ENCODE peak calls at places on chromosomes 3 and 15, in seven cellular contexts. O is mammary epithelial cell; F is stomach; D is stimulated activated CD8-positive, alpha-beta memory T cell treated with anti-CD3 and anti-CD28 coated beads, Interleukin-2, amount 100 ng/mL, for 1 hour; T is BE2C; S is HFF-Myc; Q is GM12891. P is an unnamed sample.

GRCh38 chr3:129315386-129315991 is 36.8 kb downstream of the HMCES start:
- DNase-seq in D (no peak), T (no peak), F (peak; percentile 44), O (peak; percentile 35), S (no peak), Q (no peak), P (peak; percentile 48)

GRCh38 chr3:62128028-62128427 is 245.3 kb downstream of the FEZF2 start:
- DNase-seq in T (no peak), S (no peak), O (no peak), D (no peak), F (no peak), Q (no peak), P (no peak)

GRCh38 chr3:159765025-159765859 is 223.4 kb upstream of the IL12A start:
- DNase-seq in S (peak; percentile 90), F (peak; percentile 41), O (peak; percentile 98), Q (no peak), D (no peak), T (peak; percentile 90), P (peak; percentile 99)

GRCh38 chr3:40768536-40768935 is 243.8 kb downstream of the ZNF621 start:
- DNase-seq in F (no peak), S (no peak), Q (no peak), D (no peak), O (peak; percentile 39), T (no peak), P (peak; percentile 76)

GRCh38 chr3:167032267-167032876 is 347.7 kb downstream of the ZBBX start:
- DNase-seq in F (no peak), S (no peak), D (no peak), O (peak; percentile 36), T (peak; percentile 14), Q (no peak), P (peak; percentile 52)

GRCh38 chr3:156050918-156051317 is 69.5 kb upstream of the KCNAB1 start:
- DNase-seq in O (peak; percentile 26), Q (no peak), T (no peak), D (no peak), F (no peak), S (peak; percentile 2), P (peak; percentile 55)

GRCh38 chr15:87959658-87960057 is 296.9 kb downstream of the NTRK3 start:
- DNase-seq in Q (no peak), O (no peak), S (no peak), D (no peak), F (no peak), T (no peak), P (no peak)

GRCh38 chr3:122661633-122662032 is 19.0 kb upstream of the PARP14 start:
- DNase-seq in Q (no peak), F (no peak), S (no peak), O (no peak), T (no peak), D (no peak), P (no peak)

GRCh38 chr3:52205727-52206372 is 7.9 kb downstream of the ALAS1 start:
- DNase-seq in S (no peak), T (no peak), F (no peak), D (no peak), O (peak; percentile 70), Q (no peak), P (no peak)

GRCh38 chr15:63888146-63888545 is 54.4 kb upstream of the HERC1 start:
- DNase-seq in O (no peak), F (no peak), S (no peak), D (no peak), T (no peak), Q (no peak), P (no peak)

GRCh38 chr15:41666353-41666920 is 6.2 kb downstream of the MGA start:
- DNase-seq in D (no peak), O (peak; percentile 11), S (no peak), F (no peak), Q (no peak), T (no peak), P (peak; percentile 34)

GRCh38 chr3:46871222-46871621 is 6.3 kb upstream of the PTH1R start:
- DNase-seq in D (no peak), F (no peak), S (no peak), O (no peak), Q (no peak), T (no peak), P (no peak)

GRCh38 chr15:74610302-74610951 is 5.2 kb upstream of the CLK3 start:
- DNase-seq in S (no peak), Q (no peak), T (peak; percentile 89), D (no peak), F (no peak), O (no peak), P (no peak)

GRCh38 chr3:41323860-41324259 is 124.6 kb downstream of the CTNNB1 start:
- DNase-seq in S (no peak), T (no peak), F (no peak), Q (no peak), O (no peak), D (no peak), P (no peak)

GRCh38 chr3:124282751-124283643 is 291.1 kb upstream of the ROPN1 start:
- DNase-seq in Q (no peak), O (no peak), F (no peak), D (no peak), T (no peak), S (no peak), P (no peak)

GRCh38 chr3:49180116-49180515 is 8.7 kb downstream of the KLHDC8B start:
- DNase-seq in D (no peak), O (no peak), S (no peak), F (no peak), Q (no peak), T (no peak), P (no peak)

GRCh38 chr3:102179321-102180290 is 255.2 kb upstream of the ZPLD1 start:
- DNase-seq in O (no peak), D (no peak), S (no peak), T (no peak), Q (no peak), F (no peak), P (peak; percentile 78)

GRCh38 chr3:193665370-193665989 is 72.5 kb downstream of the OPA1 start:
- DNase-seq in Q (no peak), T (no peak), D (no peak), O (peak; percentile 18), S (peak; percentile 4), F (no peak), P (peak; percentile 47)

GRCh38 chr15:70670680-70671079 is 92.7 kb downstream of the UACA start:
- DNase-seq in O (no peak), S (no peak), D (no peak), Q (no peak), T (no peak), F (no peak), P (no peak)

GRCh38 chr3:139187154-139187553 is 142.5 kb upstream of the PRR23C start:
- DNase-seq in Q (no peak), O (no peak), D (no peak), F (no peak), S (no peak), T (no peak), P (peak; percentile 12)

GRCh38 chr3:194671511-194671899 is 486 bp downstream of the LSG1 start:
- DNase-seq in Q (no peak), T (peak; percentile 37), O (peak; percentile 27), D (no peak), S (no peak), F (no peak), P (peak; percentile 63)

GRCh38 chr15:77009176-77009575 is 14.2 kb downstream of the PSTPIP1 start:
- DNase-seq in S (no peak), F (no peak), T (no peak), O (no peak), Q (no peak), D (no peak), P (no peak)

GRCh38 chr3:15081960-15082664 is 16.8 kb downstream of the RBSN start:
- DNase-seq in F (no peak), D (no peak), T (no peak), S (no peak), O (peak; percentile 21), Q (no peak), P (peak; percentile 10)

GRCh38 chr3:58073315-58074125 is 65.3 kb downstream of the FLNB start:
- DNase-seq in F (no peak), O (no peak), T (no peak), S (no peak), Q (no peak), D (no peak), P (no peak)

GRCh38 chr15:55168350-55168974 is 28.3 kb downstream of the RSL24D1 start:
- DNase-seq in D (peak; percentile 1), F (peak; percentile 48), T (peak; percentile 80), S (peak; percentile 54), O (peak; percentile 54), Q (peak; percentile 38), P (peak; percentile 79)

GRCh38 chr15:62474771-62475124 is 309.7 kb upstream of the C2CD4B start:
- DNase-seq in Q (no peak), S (no peak), F (no peak), D (no peak), O (no peak), T (no peak), P (peak; percentile 28)

GRCh38 chr3:88038561-88038960 is 20.2 kb downstream of the CGGBP1 start:
- DNase-seq in D (no peak), Q (no peak), T (no peak), O (peak; percentile 96), F (no peak), S (no peak), P (peak; percentile 92)

GRCh38 chr3:123365450-123366143 is 83.3 kb downstream of the ADCY5 start:
- DNase-seq in F (no peak), S (no peak), D (no peak), T (peak; percentile 43), O (peak; percentile 22), Q (no peak), P (peak; percentile 82)

P was measured in kidney tubule cell.